ENCODE peak calls at places on chromosomes 16 and 17, in four cellular contexts. X, I, R and Q are unnamed samples.

GRCh38 chr16:4087990-4088577 is 28.2 kb downstream of the ADCY9 start:
- DNase-seq in I (no peak), X (no peak), R (no peak), Q (no peak)

GRCh38 chr16:67150833-67151396 is at the start of gene B3GNT9:
- DNase-seq in I (peak; percentile 88), X (no peak), R (no peak), Q (no peak)

GRCh38 chr16:4677994-4678393 is 15.4 kb upstream of the NUDT16L1 start:
- DNase-seq in I (no peak), X (no peak), R (no peak), Q (no peak)

GRCh38 chr16:31301708-31302400 is 42.1 kb downstream of the ITGAM start:
- DNase-seq in R (no peak), I (no peak), X (no peak), Q (no peak)

GRCh38 chr16:4693956-4694663 is 748 bp downstream of the NUDT16L1 start:
- DNase-seq in I (peak; percentile 67), R (peak; percentile 45), X (no peak), Q (peak; percentile 32)

GRCh38 chr16:3735541-3735940 is 18.2 kb upstream of the TRAP1 start:
- DNase-seq in I (peak; percentile 19), R (no peak), X (no peak), Q (no peak)

GRCh38 chr16:75244844-75245758 is 6.3 kb downstream of the BCAR1 start:
- DNase-seq in I (peak; percentile 89), X (no peak), R (no peak), Q (no peak)

GRCh38 chr16:77788196-77789084 is at the start of gene VAT1L:
- DNase-seq in I (peak; percentile 53), X (no peak), R (peak; percentile 0), Q (peak; percentile 27)

GRCh38 chr16:10465821-10466220 is 80.0 kb downstream of the ATF7IP2 start:
- DNase-seq in X (no peak), R (no peak), I (no peak), Q (no peak)

GRCh38 chr17:47819475-47819874 is 2.1 kb downstream of the OSBPL7 start:
- DNase-seq in I (no peak), R (no peak), X (no peak), Q (no peak)

GRCh38 chr16:90008708-90009145 is 10.5 kb downstream of the DBNDD1 start:
- DNase-seq in R (peak; percentile 38), I (no peak), X (peak; percentile 35), Q (peak; percentile 82)

GRCh38 chr17:75181608-75182318 is 996 bp downstream of the SUMO2 start:
- DNase-seq in R (peak; percentile 27), X (no peak), I (peak; percentile 49), Q (peak; percentile 21)

GRCh38 chr16:87856796-87857228 is 12.5 kb downstream of the SLC7A5 start:
- DNase-seq in I (no peak), R (no peak), X (no peak), Q (no peak)

GRCh38 chr17:8900626-8901585 is 33.4 kb upstream of the PIK3R6 start:
- DNase-seq in R (no peak), I (no peak), X (no peak), Q (peak; percentile 82)

GRCh38 chr17:63382136-63382535 is 64.0 kb downstream of the CYB561 start:
- DNase-seq in X (no peak), I (no peak), R (no peak), Q (no peak)

GRCh38 chr17:7988750-7989178 is 13.7 kb upstream of the GUCY2D start:
- DNase-seq in R (peak; percentile 57), I (no peak), X (no peak), Q (peak; percentile 49)

GRCh38 chr17:48754500-48755261 is 26.1 kb upstream of the HOXB13 start:
- DNase-seq in X (no peak), R (no peak), I (no peak), Q (no peak)

GRCh38 chr17:8632087-8632486 is 1.6 kb upstream of the MYH10 start:
- DNase-seq in I (no peak), R (no peak), X (no peak), Q (no peak)

GRCh38 chr16:3872216-3872895 is 8.2 kb downstream of the CREBBP start:
- DNase-seq in I (no peak), R (no peak), X (no peak), Q (no peak)

GRCh38 chr17:80035937-80036714 is at the start of gene CCDC40:
- DNase-seq in X (peak; percentile 40), R (peak; percentile 77), I (peak; percentile 92), Q (peak; percentile 70)

GRCh38 chr17:42744283-42744805 is 496 bp downstream of the EZH1 start:
- DNase-seq in R (peak; percentile 62), I (peak; percentile 88), X (peak; percentile 57), Q (peak; percentile 72)

GRCh38 chr17:7108560-7108925 is 6.1 kb downstream of the ASGR2 start:
- DNase-seq in I (no peak), X (no peak), R (no peak), Q (no peak)

GRCh38 chr16:85626191-85626951 is 13.2 kb downstream of the GSE1 start:
- DNase-seq in X (no peak), R (no peak), I (no peak), Q (no peak)

GRCh38 chr17:44220211-44221071 is 966 bp upstream of the UBTF start:
- DNase-seq in X (peak; percentile 32), I (peak; percentile 66), R (peak; percentile 45), Q (peak; percentile 56)

GRCh38 chr17:55842405-55843158 is 91.7 kb downstream of the PCTP start:
- DNase-seq in R (no peak), X (no peak), I (no peak), Q (no peak)

GRCh38 chr17:57615836-57616235 is 129.3 kb downstream of the CCDC182 start:
- DNase-seq in I (peak; percentile 33), X (no peak), R (no peak), Q (no peak)

GRCh38 chr16:48113471-48113870 is 42.3 kb downstream of the ABCC12 start:
- DNase-seq in I (no peak), X (no peak), R (no peak), Q (no peak)

GRCh38 chr17:79597040-79597439 is 13.8 kb downstream of the RBFOX3 start:
- DNase-seq in X (no peak), I (no peak), R (no peak), Q (no peak)

GRCh38 chr16:8866118-8866883 is 2.5 kb downstream of the CARHSP1 start:
- DNase-seq in R (no peak), X (no peak), I (peak; percentile 76), Q (no peak)

GRCh38 chr16:89268987-89269735 is 51.7 kb downstream of the ZNF778 start:
- DNase-seq in X (no peak), I (peak; percentile 43), R (no peak), Q (no peak)

GRCh38 chr16:4261557-4262172 is 11.2 kb downstream of the TFAP4 start:
- DNase-seq in I (no peak), R (peak; percentile 27), X (no peak), Q (no peak)

GRCh38 chr17:47862621-47863440 is 11.9 kb upstream of the SP6 start:
- DNase-seq in I (no peak), R (no peak), X (no peak), Q (no peak)

GRCh38 chr17:12743046-12743445 is 46.3 kb upstream of the ARHGAP44 start:
- DNase-seq in I (no peak), X (no peak), R (no peak), Q (no peak)

GRCh38 chr17:41449008-41449407 is 8.2 kb upstream of the KRT38 start:
- DNase-seq in X (no peak), I (no peak), R (no peak), Q (no peak)

GRCh38 chr17:47076171-47076570 is 97.1 kb upstream of the RPRML start:
- DNase-seq in R (no peak), I (no peak), X (no peak), Q (no peak)